ENCODE peak calls at places on chromosomes 11 and 22, in nine cellular contexts. H, V, T, G, Q, O, J, X and A are unnamed samples.

GRCh38 chr11:67438121-67438902 is 830 bp upstream of the PTPRCAP start:
- DNase-seq in Q (no peak), O (peak; percentile 81), H (peak; percentile 76), V (peak; percentile 71), J (no peak), X (no peak), G (peak; percentile 68), T (no peak), A (peak; percentile 77)

GRCh38 chr22:39292561-39293074 is 26.8 kb downstream of the RPL3 start:
- DNase-seq in G (no peak), T (peak; percentile 83), X (no peak), Q (peak; percentile 78), O (no peak), J (no peak), H (no peak), V (peak; percentile 98), A (no peak)

GRCh38 chr11:123330071-123330470 is 100.0 kb upstream of the GRAMD1B start:
- DNase-seq in H (no peak), G (no peak), J (peak; percentile 46), O (no peak), T (no peak), V (no peak), X (peak; percentile 24), Q (no peak), A (no peak)

GRCh38 chr11:10023202-10023601 is 270.8 kb downstream of the SBF2 start:
- DNase-seq in X (no peak), J (no peak), Q (no peak), O (no peak), G (no peak), T (no peak), V (no peak), H (no peak), A (no peak)

GRCh38 chr11:64863381-64864060 is 14.9 kb downstream of the EHD1 start:
- DNase-seq in X (no peak), V (no peak), J (peak; percentile 79), O (no peak), T (no peak), Q (no peak), H (no peak), G (no peak), A (no peak)

GRCh38 chr11:86623041-86623621 is 49.3 kb downstream of the ME3 start:
- DNase-seq in J (no peak), O (no peak), T (no peak), H (no peak), Q (no peak), X (no peak), G (no peak), V (no peak), A (no peak)

GRCh38 chr22:42214625-42215415 is 55.6 kb downstream of the TCF20 start:
- DNase-seq in X (no peak), T (no peak), J (no peak), G (no peak), O (no peak), V (no peak), Q (no peak), H (no peak), A (no peak)

GRCh38 chr11:132911186-132911585 is 621.1 kb downstream of the OPCML start:
- DNase-seq in G (no peak), O (no peak), T (no peak), Q (no peak), J (no peak), X (peak; percentile 53), H (no peak), V (no peak), A (no peak)

GRCh38 chr11:61598886-61599868 is 18.3 kb upstream of the SYT7 start:
- DNase-seq in O (no peak), J (peak; percentile 38), T (peak; percentile 34), V (no peak), H (no peak), Q (no peak), G (no peak), X (no peak), A (no peak)

GRCh38 chr11:119100960-119101349 is 698 bp downstream of the DPAGT1 start:
- DNase-seq in G (no peak), J (peak; percentile 49), X (peak; percentile 23), T (no peak), H (no peak), O (no peak), Q (no peak), V (no peak), A (no peak)

GRCh38 chr22:17853066-17853465 is 78.8 kb upstream of the BID start:
- DNase-seq in V (no peak), J (no peak), O (no peak), Q (no peak), H (no peak), X (no peak), T (no peak), G (no peak), A (no peak)

GRCh38 chr11:64415286-64415685 is 56.3 kb downstream of the RPS6KA4 start:
- DNase-seq in H (no peak), Q (no peak), V (no peak), G (no peak), O (no peak), T (no peak), X (no peak), J (no peak), A (no peak)

GRCh38 chr11:8963569-8964323 is 496 bp downstream of the TMEM9B start:
- DNase-seq in V (peak; percentile 92), T (peak; percentile 88), H (peak; percentile 81), Q (peak; percentile 89), O (peak; percentile 79), G (peak; percentile 60), J (peak; percentile 79), X (peak; percentile 86), A (peak; percentile 81)

GRCh38 chr11:109667719-109668118 is 245.7 kb downstream of the C11orf87 start:
- DNase-seq in G (no peak), H (no peak), Q (no peak), T (no peak), J (no peak), X (no peak), V (no peak), O (no peak), A (no peak)

GRCh38 chr22:48532986-48533385 is 1294.7 kb downstream of the BRD1 start:
- DNase-seq in Q (no peak), T (no peak), H (no peak), G (no peak), X (no peak), O (no peak), V (no peak), J (no peak), A (no peak)

GRCh38 chr22:27139935-27140493 is 482.6 kb downstream of the MIAT start:
- DNase-seq in G (no peak), V (peak; percentile 84), H (no peak), Q (no peak), J (no peak), X (no peak), T (no peak), O (no peak), A (no peak)

GRCh38 chr11:11077898-11078297 is 220.0 kb upstream of the ZBED5 start:
- DNase-seq in T (no peak), Q (no peak), H (no peak), X (no peak), V (no peak), G (no peak), O (no peak), J (no peak), A (no peak)

GRCh38 chr11:12719221-12719620 is 45.0 kb downstream of the TEAD1 start:
- DNase-seq in X (no peak), H (no peak), J (no peak), T (no peak), Q (no peak), G (no peak), O (no peak), V (no peak), A (no peak)

GRCh38 chr11:122317337-122317736 is 201.3 kb upstream of the BLID start:
- DNase-seq in G (no peak), Q (peak; percentile 11), V (no peak), X (no peak), H (no peak), J (no peak), O (no peak), T (no peak), A (no peak)

GRCh38 chr11:62307950-62308349 is 9.1 kb upstream of the SCGB1D4 start:
- DNase-seq in Q (no peak), J (no peak), V (no peak), T (no peak), O (no peak), H (no peak), X (no peak), G (no peak), A (no peak)

GRCh38 chr11:44814881-44815592 is 88.3 kb downstream of the TSPAN18 start:
- DNase-seq in G (no peak), V (no peak), Q (no peak), O (no peak), X (no peak), H (no peak), T (no peak), J (peak; percentile 72), A (no peak)

GRCh38 chr11:123616505-123617198 is 37.8 kb downstream of the SCN3B start:
- DNase-seq in Q (no peak), J (no peak), G (no peak), X (no peak), T (no peak), O (no peak), V (no peak), H (no peak), A (no peak)

GRCh38 chr11:73340164-73340563 is 32.1 kb downstream of the ARHGEF17 start:
- DNase-seq in V (no peak), T (no peak), O (no peak), J (peak; percentile 26), H (no peak), Q (no peak), X (no peak), G (no peak), A (no peak)

GRCh38 chr11:61695917-61696316 is 15.7 kb downstream of the DAGLA start:
- DNase-seq in H (peak; percentile 84), G (peak; percentile 95), V (peak; percentile 93), X (no peak), O (peak; percentile 96), J (no peak), T (no peak), Q (peak; percentile 78), A (peak; percentile 89)

GRCh38 chr22:37970864-37971263 is 13.5 kb downstream of the SOX10 start:
- DNase-seq in T (no peak), V (no peak), O (no peak), X (no peak), Q (no peak), G (no peak), H (no peak), J (no peak), A (no peak)

GRCh38 chr11:130441726-130442125 is 6.7 kb upstream of the ADAMTS15 start:
- DNase-seq in T (no peak), X (no peak), Q (no peak), O (no peak), J (no peak), V (no peak), H (no peak), G (no peak), A (no peak)

GRCh38 chr22:33823552-33823951 is 96.7 kb downstream of the LARGE1 start:
- DNase-seq in G (no peak), T (no peak), H (no peak), X (no peak), O (no peak), Q (no peak), V (no peak), J (peak; percentile 17), A (no peak)